ENCODE peak calls at places on chromosomes 6 and 20, in six cellular contexts. I is MM.1S, T is AG10803, F is occipital lobe, A is nucleus accumbens, B is NCI-H1105 treated with DMSO at 0.1 percent for 48 hours. Q is an unnamed sample.

GRCh38 chr20:460707-461106 is 1.6 kb downstream of the TBC1D20 start:
- DNase-seq in I (no peak), T (peak), F (no peak), A (peak), B (no peak), Q (no peak)

GRCh38 chr6:165439928-165440554 is 130.6 kb upstream of the C6orf118 start:
- DNase-seq in I (peak), T (peak), F (no peak), A (no peak), B (peak), Q (no peak)

GRCh38 chr6:37731888-37732287 is 34.2 kb upstream of the MDGA1 start:
- DNase-seq in I (no peak), T (no peak), F (no peak), A (no peak), B (no peak), Q (no peak)

GRCh38 chr6:121436172-121436965 is 923 bp downstream of the GJA1 start:
- DNase-seq in I (peak), T (no peak), F (no peak), A (no peak), B (no peak), Q (no peak)

GRCh38 chr20:21607971-21608735 is 94.3 kb upstream of the NKX2-2 start:
- DNase-seq in I (no peak), T (no peak), F (peak), A (peak), B (peak), Q (no peak)

GRCh38 chr6:84767591-84768201 is 3.3 kb upstream of the TBX18 start:
- DNase-seq in I (no peak), T (no peak), F (no peak), A (no peak), B (no peak), Q (no peak)

GRCh38 chr6:116190550-116190949 is 63.3 kb downstream of the TSPYL4 start:
- DNase-seq in I (no peak), T (peak), F (no peak), A (no peak), B (no peak), Q (no peak)

GRCh38 chr6:25369450-25370086 is 90.4 kb downstream of the CARMIL1 start:
- DNase-seq in I (peak), T (peak), F (no peak), A (no peak), B (peak), Q (no peak)

GRCh38 chr6:12890171-12890790 is 173.7 kb downstream of the PHACTR1 start:
- DNase-seq in I (peak), T (no peak), F (no peak), A (no peak), B (no peak), Q (no peak)

GRCh38 chr6:55836481-55836880 is 38.9 kb downstream of the BMP5 start:
- DNase-seq in I (no peak), T (no peak), F (no peak), A (no peak), B (no peak), Q (no peak)

GRCh38 chr6:299050-299980 is 7.0 kb downstream of the DUSP22 start:
- DNase-seq in I (no peak), T (no peak), F (no peak), A (no peak), B (no peak), Q (peak)

GRCh38 chr6:119024111-119024510 is 54.4 kb downstream of the FAM184A start:
- DNase-seq in I (no peak), T (no peak), F (no peak), A (no peak), B (no peak), Q (no peak)

GRCh38 chr6:74891358-74891811 is 314.5 kb downstream of the COL12A1 start:
- DNase-seq in I (no peak), T (peak), F (no peak), A (no peak), B (no peak), Q (no peak)

GRCh38 chr6:431986-432385 is 40.4 kb downstream of the IRF4 start:
- DNase-seq in I (no peak), T (no peak), F (no peak), A (no peak), B (no peak), Q (peak)

GRCh38 chr6:118786696-118787453 is 107.1 kb upstream of the ASF1A start:
- DNase-seq in I (no peak), T (no peak), F (no peak), A (peak), B (no peak), Q (no peak)